ENCODE peak calls at places on chromosomes 7 and 10, in four cellular contexts. Y is CD4-positive, alpha-beta T cell; X is colonic mucosa; U is CD4-positive, CD25-positive, alpha-beta regulatory T cell. M is an unnamed sample.
A peak's percentile ranks its signal among the peaks of the same experiment; 100 is the strongest.

GRCh38 chr7:142496545-142496991 is 238.7 kb upstream of the PRSS58 start:
- DNase-seq in Y (no peak), X (no peak), U (no peak), M (no peak)

GRCh38 chr10:101619983-101620382 is 31.9 kb downstream of the DPCD start:
- DNase-seq in U (no peak), Y (no peak), X (no peak), M (no peak)

GRCh38 chr10:30818010-30818660 is 188.6 kb upstream of the LYZL2 start:
- DNase-seq in Y (no peak), U (no peak), X (no peak), M (peak; percentile 84)

GRCh38 chr10:23914641-23915040 is 294.3 kb upstream of the KIAA1217 start:
- DNase-seq in Y (no peak), X (no peak), U (no peak), M (no peak)

GRCh38 chr10:13871087-13871486 is 284.3 kb downstream of the PRPF18 start:
- DNase-seq in Y (no peak), U (no peak), X (no peak), M (no peak)

GRCh38 chr10:132790934-132791829 is 5.2 kb upstream of the NKX6-2 start:
- DNase-seq in Y (no peak), U (no peak), X (no peak), M (no peak)

GRCh38 chr7:6705959-6706665 is 635 bp downstream of the ZNF12 start:
- DNase-seq in Y (peak; percentile 8), X (peak; percentile 28), U (peak; percentile 2), M (peak; percentile 57)

GRCh38 chr7:47087866-47088265 is 494.0 kb downstream of the TNS3 start:
- DNase-seq in X (no peak), Y (no peak), U (no peak), M (no peak)

GRCh38 chr7:32051128-32051527 is 19.1 kb downstream of the PDE1C start:
- DNase-seq in U (no peak), Y (no peak), X (no peak), M (no peak)

GRCh38 chr10:100655760-100656421 is 89.5 kb upstream of the PAX2 start:
- DNase-seq in X (no peak), Y (no peak), U (no peak), M (no peak)

GRCh38 chr10:132927824-132928223 is 14.5 kb downstream of the CFAP46 start:
- DNase-seq in X (no peak), Y (no peak), U (no peak), M (no peak)

GRCh38 chr10:125555743-125556142 is 127.2 kb downstream of the TEX36 start:
- DNase-seq in Y (no peak), X (no peak), U (no peak), M (no peak)

GRCh38 chr7:40220421-40220911 is 85.7 kb downstream of the SUGCT start:
- DNase-seq in X (no peak), U (no peak), Y (no peak), M (no peak)

GRCh38 chr10:31399631-31400030 is 80.6 kb downstream of the ZEB1 start:
- DNase-seq in Y (no peak), U (no peak), X (no peak), M (no peak)

GRCh38 chr7:116929021-116929420 is 24.3 kb upstream of the ST7 start:
- DNase-seq in U (no peak), Y (no peak), X (no peak), M (no peak)

GRCh38 chr7:77752016-77752415 is 46.2 kb downstream of the TMEM60 start:
- DNase-seq in Y (no peak), X (no peak), U (no peak), M (no peak)

GRCh38 chr10:3805791-3806381 is 20.9 kb upstream of the KLF6 start:
- DNase-seq in U (peak; percentile 70), Y (peak; percentile 57), X (no peak), M (peak; percentile 86)

GRCh38 chr10:99235469-99235871 is at the start of gene HPSE2:
- DNase-seq in U (no peak), X (no peak), Y (no peak), M (no peak)

GRCh38 chr10:96417432-96417831 is 58.6 kb upstream of the OPALIN start:
- DNase-seq in U (no peak), X (peak; percentile 12), Y (no peak), M (no peak)

DNA sequence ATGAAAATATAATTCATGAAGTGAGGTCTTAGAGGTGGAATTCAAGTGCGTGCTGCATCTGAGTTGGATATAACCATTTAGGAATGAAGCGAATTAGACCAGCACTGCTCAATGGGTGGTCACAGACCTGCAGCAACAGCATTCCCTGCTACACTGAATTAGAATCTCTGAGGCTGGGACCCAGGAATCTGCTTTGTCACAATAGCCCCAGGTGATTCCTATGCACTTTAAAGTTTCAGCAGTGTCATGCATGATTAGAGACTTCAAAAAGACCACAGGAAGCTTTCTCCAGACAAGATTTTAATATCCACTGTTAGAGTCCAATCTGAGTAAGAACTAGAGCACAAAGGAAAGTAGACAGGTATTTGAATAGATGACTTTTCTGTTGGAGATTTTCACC is 352.8 kb upstream of the VSTM2A start:
- DNase-seq in Y (no peak), U (no peak), X (no peak), M (no peak)
- H3K9me3 ChIP-seq in Y (no peaks in the 10 kb centered on the region), U (no peaks in the 10 kb centered on the region), X (no peaks in the 10 kb centered on the region), M (no peaks in the 10 kb centered on the region)

GRCh38 chr7:10672186-10672585 is 301.5 kb upstream of the PHF14 start:
- DNase-seq in X (no peak), U (no peak), Y (no peak), M (no peak)

GRCh38 chr7:10677668-10678232 is 295.9 kb upstream of the PHF14 start:
- DNase-seq in U (no peak), Y (no peak), X (no peak), M (no peak)

DNA sequence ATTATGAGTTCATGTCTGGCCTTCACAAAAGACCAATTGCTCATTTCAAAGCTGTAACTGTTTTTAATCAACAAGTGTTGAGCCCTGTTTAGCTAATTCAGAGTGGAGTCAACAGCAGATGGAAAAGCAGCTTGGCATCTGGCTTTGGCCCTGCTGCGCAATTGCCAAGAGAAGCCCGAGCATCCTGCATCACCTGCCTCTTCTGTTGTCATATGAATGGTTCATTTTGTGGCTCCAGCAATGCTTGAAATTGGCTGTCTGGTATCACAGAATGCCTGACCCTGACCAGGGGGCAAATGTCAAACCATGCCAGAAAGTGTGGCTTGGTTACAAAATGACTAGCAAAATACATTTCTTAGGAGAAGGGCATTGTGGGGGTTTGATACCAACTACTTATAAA is 296.5 kb upstream of the PHF14 start:
- DNase-seq in X (no peak), Y (no peak), U (no peak), M (no peak)
- H3K9me3 ChIP-seq in X (no peaks in the 10 kb centered on the region), Y (no peaks in the 10 kb centered on the region), U (no peaks in the 10 kb centered on the region), M (no peaks in the 10 kb centered on the region)

GRCh38 chr7:153396475-153396874 is 636.9 kb downstream of the ACTR3B start:
- DNase-seq in Y (no peak), U (no peak), X (no peak), M (no peak)
- H3K9me3 ChIP-seq in Y (peaks cover 5% of the 10 kb centered on the region), U (no peaks in the 10 kb centered on the region), X (no peaks in the 10 kb centered on the region), M (no peaks in the 10 kb centered on the region)

GRCh38 chr7:159192013-159192412 is 47.3 kb upstream of the VIPR2 start:
- DNase-seq in Y (no peak), U (no peak), X (no peak), M (no peak)
- H3K9me3 ChIP-seq in Y (no peaks in the 10 kb centered on the region), U (peaks cover 10% of the 10 kb centered on the region), X (no peaks in the 10 kb centered on the region), M (no peaks in the 10 kb centered on the region)

DNA sequence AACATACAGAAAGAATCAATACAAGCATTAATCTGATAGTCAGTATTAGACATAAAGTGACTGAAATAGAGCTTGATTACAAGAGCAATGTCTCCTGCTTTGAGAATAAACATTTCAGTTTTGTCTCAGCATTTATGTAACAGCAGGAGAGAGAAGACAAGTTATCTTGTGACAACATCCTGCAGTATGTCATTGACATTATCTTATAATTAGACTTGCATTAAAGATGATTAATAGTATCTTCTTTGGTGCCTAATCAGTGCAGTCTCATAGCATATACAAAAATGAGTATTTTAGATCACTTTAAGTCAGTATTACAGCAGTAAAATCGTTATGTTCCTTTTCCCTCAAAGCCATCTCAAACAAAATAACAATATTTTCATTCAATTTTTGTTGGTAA is 436.1 kb upstream of the ETV1 start:
- DNase-seq in X (no peak), Y (no peak), U (no peak), M (no peak)
- H3K9me3 ChIP-seq in X (no peaks in the 10 kb centered on the region), Y (no peaks in the 10 kb centered on the region), U (no peaks in the 10 kb centered on the region), M (peaks cover 8% of the 10 kb centered on the region)

DNA sequence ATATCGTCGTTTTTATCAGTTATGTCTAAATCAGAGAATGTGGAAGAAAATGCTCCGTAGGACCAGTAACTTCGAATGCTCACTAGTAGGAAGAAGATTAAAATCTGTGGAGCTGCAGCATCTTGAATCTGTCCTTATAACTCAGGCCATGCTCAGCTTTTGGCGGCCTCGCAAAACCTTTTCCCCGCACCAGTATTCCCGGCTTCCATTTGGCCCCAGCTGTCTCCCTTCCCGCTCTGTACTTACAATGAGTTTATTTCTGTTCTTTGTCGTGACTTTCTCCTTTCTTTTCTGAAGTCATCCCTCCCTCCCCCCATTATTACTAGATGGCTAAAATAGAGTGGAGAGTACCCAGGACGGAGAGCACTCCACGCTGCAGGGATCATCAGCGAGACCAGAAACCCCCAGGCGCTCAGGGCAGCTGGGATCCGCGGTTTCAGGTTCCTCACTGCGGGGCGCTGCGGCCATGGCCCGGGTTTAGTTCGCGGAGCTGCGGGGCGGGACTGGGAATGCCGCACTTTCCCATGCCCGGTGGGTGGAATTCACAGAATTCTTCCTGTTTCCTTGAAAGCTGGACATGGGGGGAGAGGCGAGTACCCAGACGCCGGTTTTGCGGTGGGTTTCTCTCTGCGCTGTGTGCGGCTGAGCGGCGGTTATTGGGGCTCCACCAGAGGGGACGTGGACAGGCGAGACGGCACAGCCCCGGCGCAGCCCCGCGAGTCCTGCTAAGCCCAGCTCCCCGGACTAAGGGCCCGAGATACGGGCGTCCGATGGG is 183.5 kb downstream of the POM121L12 start:
- DNase-seq in Y (no peak), U (no peak), X (no peak), M (no peak)
- H3K9me3 ChIP-seq in Y (peaks cover 8% of the 10 kb centered on the region), U (peaks cover 9% of the 10 kb centered on the region), X (no peaks in the 10 kb centered on the region), M (peaks cover 21% of the 10 kb centered on the region)

DNA sequence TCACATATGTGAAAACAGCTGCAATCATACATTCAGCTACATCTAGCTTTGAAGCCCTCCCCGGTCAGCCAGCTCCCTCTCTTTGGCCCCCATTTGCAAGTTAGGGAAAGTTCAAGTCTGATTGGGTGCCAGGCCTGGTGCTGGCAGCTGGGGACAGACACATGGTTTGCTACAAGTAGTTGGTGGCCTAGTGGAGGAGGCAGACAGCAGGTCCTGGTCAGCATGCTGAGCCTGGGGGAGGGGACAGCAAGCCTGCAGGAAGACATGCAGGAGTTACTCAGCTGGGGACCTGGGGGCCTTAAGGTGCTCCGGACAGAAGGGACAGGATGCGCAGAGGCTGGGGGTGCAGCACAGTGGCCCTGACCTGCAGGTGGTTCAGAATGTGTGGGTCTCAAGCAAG is 956.9 kb upstream of the ZNF722 start:
- DNase-seq in Y (no peak), X (no peak), U (no peak), M (no peak)
- H3K9me3 ChIP-seq in Y (peaks cover 33% of the 10 kb centered on the region), X (no peaks in the 10 kb centered on the region), U (peaks cover 4% of the 10 kb centered on the region), M (no peaks in the 10 kb centered on the region)

GRCh38 chr7:158133057-158133456 is 454.6 kb downstream of the PTPRN2 start:
- DNase-seq in Y (no peak), X (no peak), U (no peak), M (no peak)
- H3K9me3 ChIP-seq in Y (no peaks in the 10 kb centered on the region), X (no peaks in the 10 kb centered on the region), U (peaks cover 4% of the 10 kb centered on the region), M (no peaks in the 10 kb centered on the region)

DNA sequence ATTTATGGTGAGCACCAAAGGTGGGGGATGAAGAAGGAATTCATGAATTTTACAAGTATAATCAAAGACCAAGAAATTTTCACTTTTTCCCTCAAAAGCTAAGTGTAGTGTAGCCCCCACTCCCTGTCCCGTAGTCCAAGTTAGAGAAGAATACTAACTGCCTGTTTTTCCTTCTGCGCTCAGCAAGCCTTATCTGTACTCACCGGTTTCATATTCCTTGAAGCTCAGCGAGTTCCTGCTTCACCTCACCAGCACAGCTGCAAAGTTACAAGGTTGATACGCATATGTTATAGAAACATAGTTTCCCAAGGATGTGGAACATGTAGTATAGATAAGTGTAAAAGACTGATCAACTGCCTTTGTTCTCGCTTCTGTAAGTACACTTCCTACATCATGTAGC is 16.0 kb upstream of the ZNF33B start:
- DNase-seq in X (no peak), U (no peak), Y (no peak), M (no peak)
- H3K9me3 ChIP-seq in X (no peaks in the 10 kb centered on the region), U (no peaks in the 10 kb centered on the region), Y (no peaks in the 10 kb centered on the region), M (no peaks in the 10 kb centered on the region)